ENCODE peak calls at places on chromosomes 4 and X, in five cellular contexts. J, P, U, B and M are unnamed samples.

GRCh38 chrX:30230395-30230794 is at the start of gene MAGEB3:
- DNase-seq in J (no peak), B (no peak), P (no peak), U (no peak), M (no peak)

GRCh38 chr4:164856396-164856795 is 20.6 kb upstream of the APELA start:
- DNase-seq in J (no peak), U (no peak), B (no peak), P (no peak), M (no peak)

GRCh38 chr4:44701037-44701436 is 22.8 kb downstream of the GUF1 start:
- DNase-seq in J (no peak), P (no peak), B (no peak), U (no peak), M (no peak)

GRCh38 chr4:112516401-112517066 is 554 bp upstream of the NEUROG2 start:
- DNase-seq in P (no peak), U (no peak), B (no peak), J (no peak), M (no peak)

GRCh38 chr4:48022192-48022799 is 5.7 kb downstream of the NIPAL1 start:
- DNase-seq in B (no peak), U (no peak), J (no peak), P (no peak), M (no peak)

GRCh38 chr4:120869511-120870278 is 52.8 kb downstream of the PRDM5 start:
- DNase-seq in U (no peak), P (no peak), J (no peak), B (no peak), M (no peak)

GRCh38 chrX:13131511-13132137 is 87.2 kb upstream of the FAM9C start:
- DNase-seq in J (no peak), P (no peak), B (no peak), U (peak), M (no peak)

GRCh38 chr4:156109943-156110925 is 156.6 kb upstream of the CTSO start:
- DNase-seq in B (no peak), U (no peak), J (no peak), P (no peak), M (peak)

GRCh38 chr4:144591401-144591800 is 54.6 kb upstream of the HHIP start:
- DNase-seq in P (no peak), U (no peak), J (no peak), B (no peak), M (no peak)

GRCh38 chr4:156906325-156906724 is 65.3 kb downstream of the PDGFC start:
- DNase-seq in U (no peak), P (no peak), B (no peak), J (no peak), M (no peak)

GRCh38 chr4:37219251-37219650 is 25.3 kb upstream of the NWD2 start:
- DNase-seq in B (no peak), P (no peak), U (no peak), J (no peak), M (no peak)

GRCh38 chrX:112211459-112211858 is 128.9 kb upstream of the TRPC5 start:
- DNase-seq in B (no peak), P (no peak), U (no peak), J (no peak), M (no peak)

GRCh38 chrX:153643431-153644351 is 3.3 kb upstream of the DUSP9 start:
- DNase-seq in J (no peak), B (peak), U (no peak), P (no peak), M (no peak)

GRCh38 chr4:15234585-15235126 is 193.2 kb upstream of the C1QTNF7 start:
- DNase-seq in U (no peak), P (no peak), J (no peak), B (no peak), M (peak)

GRCh38 chr4:189090174-189090814 is 850.4 kb upstream of the FRG1 start:
- DNase-seq in B (no peak), P (no peak), U (no peak), J (no peak), M (no peak)

GRCh38 chr4:104942990-104943758 is 203.5 kb upstream of the TET2 start:
- DNase-seq in B (no peak), U (no peak), P (no peak), J (no peak), M (no peak)

GRCh38 chrX:135477576-135477975 is 42.9 kb upstream of the INTS6L start:
- DNase-seq in P (peak), B (peak), U (peak), J (peak), M (no peak)

GRCh38 chr4:10200869-10201268 is 84.3 kb upstream of the WDR1 start:
- DNase-seq in B (no peak), U (no peak), J (no peak), P (no peak), M (no peak)

GRCh38 chrX:48613502-48614160 is 16.3 kb downstream of the WDR13 start:
- DNase-seq in B (no peak), U (no peak), J (no peak), P (no peak), M (no peak)

GRCh38 chrX:74015379-74016019 is 288.5 kb upstream of the ZCCHC13 start:
- DNase-seq in U (peak), J (peak), P (peak), B (no peak), M (peak)

GRCh38 chr4:97504713-97505112 is 638.6 kb downstream of the STPG2 start:
- DNase-seq in U (no peak), J (no peak), P (no peak), B (no peak), M (no peak)

GRCh38 chr4:6272863-6273660 is 3.4 kb downstream of the WFS1 start:
- DNase-seq in B (no peak), J (no peak), U (no peak), P (no peak), M (peak)

GRCh38 chrX:2907295-2907694 is 21.8 kb downstream of the ARSD start:
- DNase-seq in P (no peak), U (no peak), B (no peak), J (no peak), M (no peak)

GRCh38 chrX:123920065-123920785 is 41.3 kb upstream of the STAG2 start:
- DNase-seq in P (no peak), J (no peak), B (no peak), U (no peak), M (no peak)